ENCODE peak calls at places on chromosomes 6 and 20, in five cellular contexts. A is HFFc6, Z is GM12891, N is NCI-H2171 treated with DMSO at 0.1 percent for 48 hours, X is fibroblast of lung. P is an unnamed sample.

GRCh38 chr20:49276201-49276894 is 1.5 kb downstream of the ZNFX1 start:
- DNase-seq in A (peak; percentile 45), Z (no peak), N (peak; percentile 95), X (peak; percentile 78), P (no peak)

GRCh38 chr20:46590453-46590852 is 40.0 kb upstream of the OCSTAMP start:
- DNase-seq in A (no peak), Z (no peak), N (no peak), X (no peak), P (no peak)

GRCh38 chr6:1004885-1005635 is 306.8 kb upstream of the FOXQ1 start:
- DNase-seq in A (no peak), Z (no peak), N (no peak), X (no peak), P (no peak)

GRCh38 chr20:31527266-31527665 is 13.0 kb downstream of the HM13 start:
- DNase-seq in A (no peak), Z (no peak), N (peak; percentile 44), X (no peak), P (no peak)

GRCh38 chr6:107972413-107973096 is 14.5 kb upstream of the SEC63 start:
- DNase-seq in A (no peak), Z (no peak), N (no peak), X (no peak), P (no peak)

GRCh38 chr20:3753098-3753497 is 14.5 kb downstream of the ADISSP start:
- DNase-seq in A (peak; percentile 47), Z (peak; percentile 83), N (peak; percentile 41), X (peak; percentile 49), P (peak; percentile 34)

GRCh38 chr6:63447134-63447533 is 125.1 kb upstream of the LOC128125822 start:
- DNase-seq in A (no peak), Z (no peak), N (no peak), X (no peak), P (no peak)

GRCh38 chr6:118298476-118298875 is 249.6 kb upstream of the PLN start:
- DNase-seq in A (no peak), Z (no peak), N (no peak), X (peak; percentile 36), P (no peak)

GRCh38 chr6:138546733-138547185 is 47.5 kb upstream of the NHSL1 start:
- DNase-seq in A (no peak), Z (no peak), N (no peak), X (peak; percentile 74), P (no peak)

GRCh38 chr6:72950114-72950860 is 275.0 kb downstream of the KHDC1L start:
- DNase-seq in A (peak; percentile 89), Z (no peak), N (no peak), X (peak; percentile 85), P (no peak)

GRCh38 chr6:34145161-34146020 is 496 bp downstream of the GRM4 start:
- DNase-seq in A (no peak), Z (no peak), N (peak; percentile 80), X (peak; percentile 66), P (no peak)

GRCh38 chr6:39908838-39909583 is 25.3 kb downstream of the MOCS1 start:
- DNase-seq in A (no peak), Z (no peak), N (no peak), X (no peak), P (no peak)

GRCh38 chr6:161168281-161168891 is 105.5 kb downstream of the AGPAT4 start:
- DNase-seq in A (peak; percentile 95), Z (no peak), N (peak; percentile 82), X (peak; percentile 97), P (no peak)

GRCh38 chr6:114304304-114304887 is 38.4 kb downstream of the HS3ST5 start:
- DNase-seq in A (peak; percentile 11), Z (no peak), N (peak; percentile 22), X (peak; percentile 12), P (no peak)

GRCh38 chr20:25398363-25399037 is 7.9 kb upstream of the ABHD12 start:
- DNase-seq in A (peak; percentile 7), Z (no peak), N (no peak), X (no peak), P (no peak)

GRCh38 chr20:9800406-9800805 is 38.5 kb downstream of the PAK5 start:
- DNase-seq in A (no peak), Z (no peak), N (no peak), X (no peak), P (no peak)

GRCh38 chr20:39825950-39826349 is 863.1 kb downstream of the MAFB start:
- DNase-seq in A (no peak), Z (no peak), N (no peak), X (peak; percentile 80), P (peak; percentile 43)

GRCh38 chr20:18879262-18879661 is 65.7 kb downstream of the SCP2D1 start:
- DNase-seq in A (no peak), Z (no peak), N (peak; percentile 15), X (no peak), P (no peak)

GRCh38 chr20:46004813-46005505 is 3.7 kb upstream of the MMP9 start:
- DNase-seq in A (no peak), Z (no peak), N (peak; percentile 88), X (no peak), P (no peak)

GRCh38 chr20:3168079-3168828 is 5.1 kb downstream of the LZTS3 start:
- DNase-seq in A (no peak), Z (no peak), N (no peak), X (no peak), P (no peak)

GRCh38 chr20:49983848-49984408 is 1.1 kb downstream of the SNAI1 start:
- DNase-seq in A (no peak), Z (no peak), N (no peak), X (peak; percentile 42), P (no peak)